ENCODE peak calls at places on chromosomes 3 and 15, in seven cellular contexts. One of them, this sample, is unnamed.

GRCh38 chr3:40455328-40455727 is 1.8 kb upstream of the RPL14 start:
- DNase-seq in HTR-8/SVneo: no peak
- DNase-seq in stimulated activated effector memory CD8-positive, alpha-beta T cell treated with anti-CD3 and anti-CD28 coated beads, Interleukin-12 subunit alpha, Interleukin-12 subunit beta, amount 100 ng/mL, for 72 hours: no peak
- DNase-seq in smooth muscle cell of the brain vasculature: no peak
- DNase-seq in NCI-H1417: no peak
- DNase-seq in WTC11: no peak
- DNase-seq in NCI-H774: no peak
- DNase-seq in this sample: no peak

GRCh38 chr3:132135628-132136333 is 101.0 kb upstream of the CPNE4 start:
- DNase-seq in HTR-8/SVneo: peak; percentile 64
- DNase-seq in stimulated activated effector memory CD8-positive, alpha-beta T cell treated with anti-CD3 and anti-CD28 coated beads, Interleukin-12 subunit alpha, Interleukin-12 subunit beta, amount 100 ng/mL, for 72 hours: no peak
- DNase-seq in smooth muscle cell of the brain vasculature: peak; percentile 55
- DNase-seq in NCI-H1417: peak; percentile 2
- DNase-seq in WTC11: no peak
- DNase-seq in NCI-H774: no peak
- DNase-seq in this sample: peak; percentile 92

GRCh38 chr15:51121118-51121517 is 26.4 kb upstream of the TNFAIP8L3 start:
- DNase-seq in HTR-8/SVneo: peak; percentile 18
- DNase-seq in stimulated activated effector memory CD8-positive, alpha-beta T cell treated with anti-CD3 and anti-CD28 coated beads, Interleukin-12 subunit alpha, Interleukin-12 subunit beta, amount 100 ng/mL, for 72 hours: no peak
- DNase-seq in smooth muscle cell of the brain vasculature: no peak
- DNase-seq in NCI-H1417: no peak
- DNase-seq in WTC11: no peak
- DNase-seq in NCI-H774: no peak
- DNase-seq in this sample: peak; percentile 98

GRCh38 chr3:105793040-105793439 is 75.8 kb downstream of the CBLB start:
- DNase-seq in HTR-8/SVneo: no peak
- DNase-seq in stimulated activated effector memory CD8-positive, alpha-beta T cell treated with anti-CD3 and anti-CD28 coated beads, Interleukin-12 subunit alpha, Interleukin-12 subunit beta, amount 100 ng/mL, for 72 hours: no peak
- DNase-seq in smooth muscle cell of the brain vasculature: no peak
- DNase-seq in NCI-H1417: no peak
- DNase-seq in WTC11: no peak
- DNase-seq in NCI-H774: no peak
- DNase-seq in this sample: no peak

GRCh38 chr3:12325594-12326295 is 36.9 kb downstream of the PPARG start:
- DNase-seq in HTR-8/SVneo: no peak
- DNase-seq in stimulated activated effector memory CD8-positive, alpha-beta T cell treated with anti-CD3 and anti-CD28 coated beads, Interleukin-12 subunit alpha, Interleukin-12 subunit beta, amount 100 ng/mL, for 72 hours: no peak
- DNase-seq in smooth muscle cell of the brain vasculature: no peak
- DNase-seq in NCI-H1417: no peak
- DNase-seq in WTC11: no peak
- DNase-seq in NCI-H774: no peak
- DNase-seq in this sample: no peak

GRCh38 chr3:73141531-73141930 is 80.1 kb downstream of the EBLN2 start:
- DNase-seq in HTR-8/SVneo: no peak
- DNase-seq in stimulated activated effector memory CD8-positive, alpha-beta T cell treated with anti-CD3 and anti-CD28 coated beads, Interleukin-12 subunit alpha, Interleukin-12 subunit beta, amount 100 ng/mL, for 72 hours: no peak
- DNase-seq in smooth muscle cell of the brain vasculature: no peak
- DNase-seq in NCI-H1417: no peak
- DNase-seq in WTC11: no peak
- DNase-seq in NCI-H774: no peak
- DNase-seq in this sample: no peak

GRCh38 chr15:29278436-29279099 is 8.9 kb upstream of the NSMCE3 start:
- DNase-seq in HTR-8/SVneo: peak; percentile 22
- DNase-seq in stimulated activated effector memory CD8-positive, alpha-beta T cell treated with anti-CD3 and anti-CD28 coated beads, Interleukin-12 subunit alpha, Interleukin-12 subunit beta, amount 100 ng/mL, for 72 hours: no peak
- DNase-seq in smooth muscle cell of the brain vasculature: peak; percentile 69
- DNase-seq in NCI-H1417: no peak
- DNase-seq in WTC11: no peak
- DNase-seq in NCI-H774: no peak
- DNase-seq in this sample: peak; percentile 75

GRCh38 chr3:14565791-14566588 is 25.8 kb upstream of the GRIP2 start:
- DNase-seq in HTR-8/SVneo: no peak
- DNase-seq in stimulated activated effector memory CD8-positive, alpha-beta T cell treated with anti-CD3 and anti-CD28 coated beads, Interleukin-12 subunit alpha, Interleukin-12 subunit beta, amount 100 ng/mL, for 72 hours: no peak
- DNase-seq in smooth muscle cell of the brain vasculature: no peak
- DNase-seq in NCI-H1417: no peak
- DNase-seq in WTC11: no peak
- DNase-seq in NCI-H774: no peak
- DNase-seq in this sample: no peak

This sample was measured in MG63.